ENCODE peak calls at places on chromosomes 2 and 18, in seven cellular contexts. One of them, this sample, is unnamed.
A peak's percentile ranks its signal among the peaks of the same experiment; 100 is the strongest.

GRCh38 chr18:6220129-6220528 is 194.6 kb downstream of the L3MBTL4 start:
- DNase-seq in HS-27A: no peak
- DNase-seq in sciatic nerve: no peak
- DNase-seq in cerebellum: no peak
- DNase-seq in skeletal muscle cell: no peak
- DNase-seq in stromal cell of bone marrow: no peak
- DNase-seq in fibroblast of pulmonary artery: no peak
- DNase-seq in this sample: no peak

GRCh38 chr2:98460573-98461560 is 16.2 kb downstream of the INPP4A start:
- DNase-seq in stromal cell of bone marrow: no peak
- DNase-seq in HS-27A: no peak
- DNase-seq in skeletal muscle cell: no peak
- DNase-seq in cerebellum: no peak
- DNase-seq in fibroblast of pulmonary artery: no peak
- DNase-seq in sciatic nerve: no peak
- DNase-seq in this sample: no peak

GRCh38 chr2:135246856-135247255 is 194.8 kb downstream of the RAB3GAP1 start:
- DNase-seq in sciatic nerve: no peak
- DNase-seq in fibroblast of pulmonary artery: no peak
- DNase-seq in HS-27A: no peak
- DNase-seq in cerebellum: no peak
- DNase-seq in skeletal muscle cell: no peak
- DNase-seq in stromal cell of bone marrow: no peak
- DNase-seq in this sample: no peak

GRCh38 chr2:127463155-127463991 is 45.1 kb downstream of the PROC start:
- DNase-seq in sciatic nerve: no peak
- DNase-seq in cerebellum: no peak
- DNase-seq in skeletal muscle cell: no peak
- DNase-seq in fibroblast of pulmonary artery: no peak
- DNase-seq in stromal cell of bone marrow: peak; percentile 17
- DNase-seq in HS-27A: no peak
- DNase-seq in this sample: no peak

GRCh38 chr18:2657788-2658458 is 2.4 kb downstream of the SMCHD1 start:
- DNase-seq in sciatic nerve: no peak
- DNase-seq in skeletal muscle cell: peak; percentile 30
- DNase-seq in stromal cell of bone marrow: peak; percentile 79
- DNase-seq in cerebellum: no peak
- DNase-seq in fibroblast of pulmonary artery: peak; percentile 84
- DNase-seq in HS-27A: peak; percentile 31
- DNase-seq in this sample: no peak

GRCh38 chr2:222523783-222524544 is 99.6 kb downstream of the SGPP2 start:
- DNase-seq in stromal cell of bone marrow: no peak
- DNase-seq in cerebellum: no peak
- DNase-seq in sciatic nerve: no peak
- DNase-seq in skeletal muscle cell: no peak
- DNase-seq in HS-27A: no peak
- DNase-seq in fibroblast of pulmonary artery: no peak
- DNase-seq in this sample: no peak

GRCh38 chr18:58649966-58650816 is 21.1 kb upstream of the MALT1 start:
- DNase-seq in HS-27A: no peak
- DNase-seq in sciatic nerve: no peak
- DNase-seq in skeletal muscle cell: no peak
- DNase-seq in cerebellum: no peak
- DNase-seq in fibroblast of pulmonary artery: no peak
- DNase-seq in stromal cell of bone marrow: no peak
- DNase-seq in this sample: no peak

GRCh38 chr2:20065885-20066602 is 14.6 kb upstream of the LAPTM4A start:
- DNase-seq in stromal cell of bone marrow: no peak
- DNase-seq in skeletal muscle cell: peak; percentile 71
- DNase-seq in fibroblast of pulmonary artery: peak; percentile 74
- DNase-seq in cerebellum: peak; percentile 88
- DNase-seq in sciatic nerve: no peak
- DNase-seq in HS-27A: peak; percentile 95
- DNase-seq in this sample: peak; percentile 65

GRCh38 chr2:191675807-191676667 is 1.9 kb upstream of the NABP1 start:
- DNase-seq in HS-27A: no peak
- DNase-seq in skeletal muscle cell: no peak
- DNase-seq in sciatic nerve: peak; percentile 64
- DNase-seq in fibroblast of pulmonary artery: no peak
- DNase-seq in cerebellum: no peak
- DNase-seq in stromal cell of bone marrow: no peak
- DNase-seq in this sample: no peak

GRCh38 chr2:72108121-72108520 is 39.5 kb downstream of the CYP26B1 start:
- DNase-seq in skeletal muscle cell: no peak
- DNase-seq in sciatic nerve: no peak
- DNase-seq in HS-27A: no peak
- DNase-seq in fibroblast of pulmonary artery: peak; percentile 4
- DNase-seq in cerebellum: no peak
- DNase-seq in stromal cell of bone marrow: no peak
- DNase-seq in this sample: no peak

GRCh38 chr2:43192039-43192438 is 34.4 kb downstream of the ZFP36L2 start:
- DNase-seq in HS-27A: no peak
- DNase-seq in stromal cell of bone marrow: no peak
- DNase-seq in skeletal muscle cell: no peak
- DNase-seq in cerebellum: no peak
- DNase-seq in sciatic nerve: no peak
- DNase-seq in fibroblast of pulmonary artery: no peak
- DNase-seq in this sample: no peak

GRCh38 chr2:196101325-196101981 is 32.8 kb upstream of the DNAH7 start:
- DNase-seq in HS-27A: no peak
- DNase-seq in sciatic nerve: no peak
- DNase-seq in skeletal muscle cell: no peak
- DNase-seq in stromal cell of bone marrow: no peak
- DNase-seq in cerebellum: no peak
- DNase-seq in fibroblast of pulmonary artery: peak; percentile 57
- DNase-seq in this sample: no peak

GRCh38 chr2:241140445-241140840 is 8.8 kb downstream of the PASK start:
- DNase-seq in HS-27A: no peak
- DNase-seq in stromal cell of bone marrow: no peak
- DNase-seq in cerebellum: no peak
- DNase-seq in skeletal muscle cell: no peak
- DNase-seq in fibroblast of pulmonary artery: no peak
- DNase-seq in sciatic nerve: peak; percentile 17
- DNase-seq in this sample: no peak

GRCh38 chr2:37764739-37765138 is 93.3 kb upstream of the CDC42EP3 start:
- DNase-seq in HS-27A: no peak
- DNase-seq in stromal cell of bone marrow: no peak
- DNase-seq in skeletal muscle cell: no peak
- DNase-seq in cerebellum: no peak
- DNase-seq in fibroblast of pulmonary artery: peak; percentile 34
- DNase-seq in sciatic nerve: no peak
- DNase-seq in this sample: no peak

GRCh38 chr2:20490300-20491181 is 43.7 kb downstream of the RHOB start:
- DNase-seq in stromal cell of bone marrow: no peak
- DNase-seq in fibroblast of pulmonary artery: peak; percentile 91
- DNase-seq in skeletal muscle cell: peak; percentile 95
- DNase-seq in sciatic nerve: peak; percentile 56
- DNase-seq in HS-27A: no peak
- DNase-seq in cerebellum: no peak
- DNase-seq in this sample: no peak

GRCh38 chr2:236661762-236662110 is 92.1 kb downstream of the ACKR3 start:
- DNase-seq in cerebellum: no peak
- DNase-seq in skeletal muscle cell: peak; percentile 29
- DNase-seq in sciatic nerve: no peak
- DNase-seq in stromal cell of bone marrow: peak; percentile 38
- DNase-seq in fibroblast of pulmonary artery: peak; percentile 35
- DNase-seq in HS-27A: no peak
- DNase-seq in this sample: no peak

GRCh38 chr2:232489516-232490220 is 2.0 kb upstream of the ECEL1 start:
- DNase-seq in HS-27A: no peak
- DNase-seq in cerebellum: no peak
- DNase-seq in stromal cell of bone marrow: no peak
- DNase-seq in fibroblast of pulmonary artery: no peak
- DNase-seq in skeletal muscle cell: no peak
- DNase-seq in sciatic nerve: no peak
- DNase-seq in this sample: no peak

GRCh38 chr2:172270278-172271079 is 156.9 kb upstream of the ITGA6 start:
- DNase-seq in cerebellum: no peak
- DNase-seq in skeletal muscle cell: no peak
- DNase-seq in stromal cell of bone marrow: no peak
- DNase-seq in fibroblast of pulmonary artery: no peak
- DNase-seq in HS-27A: no peak
- DNase-seq in sciatic nerve: no peak
- DNase-seq in this sample: no peak

GRCh38 chr2:238162171-238162515 is 3.4 kb downstream of the ERFE start:
- DNase-seq in HS-27A: no peak
- DNase-seq in cerebellum: no peak
- DNase-seq in stromal cell of bone marrow: no peak
- DNase-seq in sciatic nerve: no peak
- DNase-seq in skeletal muscle cell: no peak
- DNase-seq in fibroblast of pulmonary artery: no peak
- DNase-seq in this sample: no peak

GRCh38 chr2:212926948-212927347 is 224.5 kb downstream of the IKZF2 start:
- DNase-seq in HS-27A: no peak
- DNase-seq in cerebellum: no peak
- DNase-seq in skeletal muscle cell: no peak
- DNase-seq in stromal cell of bone marrow: peak; percentile 39
- DNase-seq in sciatic nerve: peak; percentile 69
- DNase-seq in fibroblast of pulmonary artery: no peak
- DNase-seq in this sample: no peak

GRCh38 chr2:178008636-178009289 is 63.8 kb downstream of the PDE11A start:
- DNase-seq in skeletal muscle cell: peak; percentile 46
- DNase-seq in HS-27A: no peak
- DNase-seq in fibroblast of pulmonary artery: peak; percentile 20
- DNase-seq in cerebellum: peak; percentile 78
- DNase-seq in sciatic nerve: no peak
- DNase-seq in stromal cell of bone marrow: no peak
- DNase-seq in this sample: peak; percentile 22

GRCh38 chr2:54589340-54590215 is 133.5 kb downstream of the SPTBN1 start:
- DNase-seq in skeletal muscle cell: no peak
- DNase-seq in HS-27A: no peak
- DNase-seq in cerebellum: no peak
- DNase-seq in stromal cell of bone marrow: no peak
- DNase-seq in fibroblast of pulmonary artery: peak; percentile 87
- DNase-seq in sciatic nerve: no peak
- DNase-seq in this sample: no peak

GRCh38 chr18:23204589-23205235 is 69.4 kb downstream of the CABLES1 start:
- DNase-seq in cerebellum: no peak
- DNase-seq in HS-27A: no peak
- DNase-seq in skeletal muscle cell: no peak
- DNase-seq in stromal cell of bone marrow: no peak
- DNase-seq in fibroblast of pulmonary artery: no peak
- DNase-seq in sciatic nerve: no peak
- DNase-seq in this sample: no peak

GRCh38 chr2:71895320-71896161 is 252.1 kb downstream of the CYP26B1 start:
- DNase-seq in fibroblast of pulmonary artery: no peak
- DNase-seq in stromal cell of bone marrow: no peak
- DNase-seq in skeletal muscle cell: no peak
- DNase-seq in HS-27A: no peak
- DNase-seq in sciatic nerve: no peak
- DNase-seq in cerebellum: peak; percentile 54
- DNase-seq in this sample: no peak

GRCh38 chr2:69538872-69539548 is 101.8 kb upstream of the NFU1 start:
- DNase-seq in HS-27A: no peak
- DNase-seq in skeletal muscle cell: no peak
- DNase-seq in stromal cell of bone marrow: no peak
- DNase-seq in fibroblast of pulmonary artery: no peak
- DNase-seq in sciatic nerve: no peak
- DNase-seq in cerebellum: no peak
- DNase-seq in this sample: no peak

GRCh38 chr2:125516496-125517109 is 1139.4 kb upstream of the GYPC start:
- DNase-seq in stromal cell of bone marrow: no peak
- DNase-seq in cerebellum: no peak
- DNase-seq in fibroblast of pulmonary artery: peak; percentile 6
- DNase-seq in sciatic nerve: no peak
- DNase-seq in skeletal muscle cell: no peak
- DNase-seq in HS-27A: no peak
- DNase-seq in this sample: no peak